ENCODE peak calls at places on chromosomes 13 and 19, in four cellular contexts. One of them, this sample, is unnamed.

GRCh38 chr19:45340232-45340898 is at the start of gene KLC3:
- DNase-seq in HepG2: no peak
- DNase-seq in WTC11: peak; percentile 66
- DNase-seq in GM12878: no peak
- DNase-seq in this sample: peak; percentile 67

GRCh38 chr19:38032951-38033350 is 125.9 kb downstream of the SIPA1L3 start:
- DNase-seq in HepG2: no peak
- DNase-seq in WTC11: no peak
- DNase-seq in GM12878: no peak
- DNase-seq in this sample: no peak

GRCh38 chr19:801030-801860 is 4.0 kb downstream of the PTBP1 start:
- DNase-seq in HepG2: no peak
- DNase-seq in WTC11: no peak
- DNase-seq in GM12878: no peak
- DNase-seq in this sample: peak; percentile 15

GRCh38 chr13:98510156-98510509 is 66.8 kb downstream of the STK24 start:
- DNase-seq in HepG2: no peak
- DNase-seq in WTC11: no peak
- DNase-seq in GM12878: no peak
- DNase-seq in this sample: no peak

GRCh38 chr13:21686761-21687391 is 16.0 kb downstream of the FGF9 start:
- DNase-seq in HepG2: no peak
- DNase-seq in WTC11: no peak
- DNase-seq in GM12878: peak; percentile 21
- DNase-seq in this sample: no peak

GRCh38 chr19:43811833-43812232 is 9.6 kb upstream of the LYPD5 start:
- DNase-seq in HepG2: no peak
- DNase-seq in WTC11: no peak
- DNase-seq in GM12878: no peak
- DNase-seq in this sample: no peak

GRCh38 chr13:74891610-74892009 is 590.4 kb downstream of the TBC1D4 start:
- DNase-seq in HepG2: no peak
- DNase-seq in WTC11: no peak
- DNase-seq in GM12878: no peak
- DNase-seq in this sample: no peak

GRCh38 chr13:80100636-80101035 is 240.3 kb downstream of the SPRY2 start:
- DNase-seq in HepG2: no peak
- DNase-seq in WTC11: no peak
- DNase-seq in GM12878: no peak
- DNase-seq in this sample: no peak

GRCh38 chr13:50644081-50644871 is 199.2 kb downstream of the DLEU7 start:
- DNase-seq in HepG2: peak; percentile 2
- DNase-seq in WTC11: no peak
- DNase-seq in GM12878: no peak
- DNase-seq in this sample: no peak

GRCh38 chr19:54162884-54163283 is 3.4 kb upstream of the LENG1 start:
- DNase-seq in HepG2: no peak
- DNase-seq in WTC11: no peak
- DNase-seq in GM12878: no peak
- DNase-seq in this sample: no peak

GRCh38 chr19:4225902-4226301 is 3.4 kb upstream of the EBI3 start:
- DNase-seq in HepG2: no peak
- DNase-seq in WTC11: no peak
- DNase-seq in GM12878: no peak
- DNase-seq in this sample: no peak

GRCh38 chr13:66899955-66900354 is 330.2 kb downstream of the PCDH9 start:
- DNase-seq in HepG2: no peak
- DNase-seq in WTC11: no peak
- DNase-seq in GM12878: no peak
- DNase-seq in this sample: no peak
- TF ChIP-seq CREB1 in HepG2: no peak
- TF ChIP-seq CREB1 in WTC11: no peak
- TF ChIP-seq CREB1 in GM12878: no peak
- TF ChIP-seq CREB1 in this sample: no peak

GRCh38 chr19:28905996-28906395 is 307.0 kb downstream of the UQCRFS1 start:
- DNase-seq in HepG2: no peak
- DNase-seq in WTC11: no peak
- DNase-seq in GM12878: no peak
- DNase-seq in this sample: no peak
- TF ChIP-seq CREB1 in HepG2: no peak
- TF ChIP-seq CREB1 in WTC11: no peak
- TF ChIP-seq CREB1 in GM12878: no peak
- TF ChIP-seq CREB1 in this sample: no peak

GRCh38 chr19:6217752-6218403 is 61.9 kb downstream of the MLLT1 start:
- DNase-seq in HepG2: no peak
- DNase-seq in WTC11: no peak
- DNase-seq in GM12878: no peak
- DNase-seq in this sample: no peak

GRCh38 chr19:6216236-6216995 is 63.4 kb downstream of the MLLT1 start:
- DNase-seq in HepG2: no peak
- DNase-seq in WTC11: no peak
- DNase-seq in GM12878: no peak
- DNase-seq in this sample: no peak

GRCh38 chr19:6215701-6216235 is 64.0 kb downstream of the MLLT1 start:
- DNase-seq in HepG2: no peak
- DNase-seq in WTC11: no peak
- DNase-seq in GM12878: no peak
- DNase-seq in this sample: no peak

GRCh38 chr19:6218497-6219146 is 61.2 kb downstream of the MLLT1 start:
- DNase-seq in HepG2: peak; percentile 77
- DNase-seq in WTC11: peak; percentile 97
- DNase-seq in GM12878: peak; percentile 35
- DNase-seq in this sample: peak; percentile 95

GRCh38 chr19:6216996-6217751 is 62.6 kb downstream of the MLLT1 start:
- DNase-seq in HepG2: no peak
- DNase-seq in WTC11: peak; percentile 48
- DNase-seq in GM12878: no peak
- DNase-seq in this sample: peak; percentile 89
- TF ChIP-seq CREB1 in HepG2: no peak
- TF ChIP-seq CREB1 in WTC11: no peak
- TF ChIP-seq CREB1 in GM12878: no peak
- TF ChIP-seq CREB1 in this sample: no peak

DNA sequence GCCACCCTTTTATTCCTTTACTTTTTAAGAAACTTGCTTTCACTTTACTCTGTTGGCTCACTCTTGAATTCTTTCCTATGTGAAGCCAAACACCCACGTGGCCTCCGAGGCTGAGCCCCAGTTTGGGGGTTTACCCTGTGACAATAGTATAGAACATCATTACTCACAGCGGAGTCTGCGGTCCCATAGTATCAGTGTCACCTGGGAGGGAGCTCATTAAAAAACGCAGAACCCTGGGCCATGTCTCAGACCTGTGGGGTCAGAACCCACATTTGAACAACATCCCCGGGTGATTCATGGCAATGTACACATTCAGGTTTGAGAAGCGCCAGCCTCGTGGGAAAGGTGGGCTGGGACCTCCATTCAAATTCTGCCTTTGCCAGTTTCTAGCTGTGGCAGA is 36.0 kb upstream of the UBL3 start:
- DNase-seq in HepG2: no peak
- DNase-seq in WTC11: no peak
- DNase-seq in GM12878: no peak
- DNase-seq in this sample: no peak
- TF ChIP-seq CREB1 in HepG2: no peak
- TF ChIP-seq CREB1 in WTC11: no peak
- TF ChIP-seq CREB1 in GM12878: no peak
- TF ChIP-seq CREB1 in this sample: no peak

GRCh38 chr13:31878955-31879354 is 139.6 kb downstream of the RXFP2 start:
- DNase-seq in HepG2: no peak
- DNase-seq in WTC11: no peak
- DNase-seq in GM12878: no peak
- DNase-seq in this sample: no peak
- TF ChIP-seq CREB1 in HepG2: no peak
- TF ChIP-seq CREB1 in WTC11: no peak
- TF ChIP-seq CREB1 in GM12878: no peak
- TF ChIP-seq CREB1 in this sample: no peak

GRCh38 chr13:49439609-49440008 is 4.3 kb downstream of the CAB39L start:
- DNase-seq in HepG2: no peak
- DNase-seq in WTC11: no peak
- DNase-seq in GM12878: no peak
- DNase-seq in this sample: no peak

GRCh38 chr13:49443327-49443688 is 556 bp downstream of the CAB39L start:
- DNase-seq in HepG2: peak; percentile 40
- DNase-seq in WTC11: no peak
- DNase-seq in GM12878: no peak
- DNase-seq in this sample: no peak

GRCh38 chr13:49441312-49441711 is 2.6 kb downstream of the CAB39L start:
- DNase-seq in HepG2: no peak
- DNase-seq in WTC11: no peak
- DNase-seq in GM12878: no peak
- DNase-seq in this sample: no peak

GRCh38 chr13:49443689-49444516 is at the start of the genes CAB39L and SETDB2:
- DNase-seq in HepG2: peak; percentile 98
- DNase-seq in WTC11: peak; percentile 99
- DNase-seq in GM12878: peak; percentile 99
- DNase-seq in this sample: peak; percentile 99

DNA sequence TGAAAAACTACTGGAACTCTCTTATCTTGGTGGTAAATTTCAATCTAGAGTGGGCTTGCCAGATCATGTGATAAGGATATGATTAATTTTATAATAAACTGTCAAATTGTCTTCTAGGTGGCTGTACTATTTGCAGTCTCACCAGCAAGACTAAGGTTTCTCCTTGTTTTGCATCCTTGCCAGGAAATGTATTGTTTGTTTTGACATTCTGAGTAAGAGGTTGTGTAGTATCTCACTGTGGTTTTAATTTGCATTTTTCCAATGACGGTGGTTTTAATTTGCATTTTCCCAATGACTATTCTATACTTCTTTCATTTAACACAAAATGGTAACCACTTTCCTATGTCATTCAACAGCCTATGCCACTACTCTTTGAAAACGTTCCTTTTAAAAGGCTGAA is 2.0 kb downstream of the CAB39L start:
- DNase-seq in HepG2: no peak
- DNase-seq in WTC11: no peak
- DNase-seq in GM12878: no peak
- DNase-seq in this sample: no peak
- TF ChIP-seq CREB1 in HepG2: no peak
- TF ChIP-seq CREB1 in WTC11: no peak
- TF ChIP-seq CREB1 in GM12878: no peak
- TF ChIP-seq CREB1 in this sample: no peak

This sample was measured in GM23338.